ENCODE peak calls at places on chromosomes 2 and 18, in eight cellular contexts. C is AG09309, K is heart right ventricle, Y is psoas muscle, H is pancreas, E is breast epithelium, Q is LNCaP clone FGC, N is foreskin fibroblast. Z is an unnamed sample.

GRCh38 chr2:237195396-237196119 is 109.9 kb downstream of the COPS8 start:
- DNase-seq in C (no peak), K (no peak), Y (no peak), H (no peak), E (no peak), Q (no peak), N (no peak), Z (no peak)

GRCh38 chr18:23721711-23722479 is 32.6 kb downstream of the LAMA3 start:
- DNase-seq in C (no peak), K (no peak), Y (no peak), H (no peak), E (no peak), Q (peak), N (peak), Z (no peak)

GRCh38 chr2:240856151-240856980 is 12.3 kb upstream of the AGXT start:
- DNase-seq in C (no peak), K (no peak), Y (no peak), H (no peak), E (no peak), Q (no peak), N (peak), Z (no peak)

GRCh38 chr2:200814917-200815316 is 3.2 kb downstream of the BZW1 start:
- DNase-seq in C (no peak), K (no peak), Y (no peak), H (no peak), E (no peak), Q (no peak), N (peak), Z (no peak)

GRCh38 chr2:231133365-231134114 is 8.7 kb upstream of the HTR2B start:
- DNase-seq in C (no peak), K (no peak), Y (no peak), H (no peak), E (no peak), Q (no peak), N (peak), Z (peak)

GRCh38 chr18:77754475-77755044 is 504.9 kb downstream of the GALR1 start:
- DNase-seq in C (no peak), K (no peak), Y (no peak), H (no peak), E (no peak), Q (no peak), N (no peak), Z (no peak)

GRCh38 chr2:172216348-172216933 is 113.7 kb upstream of the DLX2 start:
- DNase-seq in C (no peak), K (no peak), Y (no peak), H (peak), E (no peak), Q (no peak), N (no peak), Z (no peak)

GRCh38 chr2:130776550-130776949 is 21.2 kb downstream of the AMER3 start:
- DNase-seq in C (no peak), K (no peak), Y (no peak), H (no peak), E (no peak), Q (peak), N (no peak), Z (no peak)

GRCh38 chr2:132438650-132439030 is 22.0 kb downstream of the GPR39 start:
- DNase-seq in C (peak), K (no peak), Y (no peak), H (no peak), E (no peak), Q (no peak), N (peak), Z (peak)

GRCh38 chr2:9811679-9812511 is 31.4 kb upstream of the TAF1B start:
- DNase-seq in C (no peak), K (no peak), Y (no peak), H (peak), E (peak), Q (no peak), N (no peak), Z (no peak)

GRCh38 chr2:101036562-101036961 is 34.5 kb downstream of the RPL31 start:
- DNase-seq in C (no peak), K (no peak), Y (no peak), H (no peak), E (no peak), Q (no peak), N (peak), Z (no peak)

GRCh38 chr2:230944123-230944653 is 19.1 kb upstream of the GPR55 start:
- DNase-seq in C (no peak), K (no peak), Y (no peak), H (no peak), E (no peak), Q (no peak), N (no peak), Z (no peak)

GRCh38 chr2:14016289-14016955 is 616.1 kb upstream of the LRATD1 start:
- DNase-seq in C (no peak), K (no peak), Y (no peak), H (peak), E (no peak), Q (peak), N (no peak), Z (no peak)

GRCh38 chr2:210092791-210093190 is 78.4 kb downstream of the KANSL1L start:
- DNase-seq in C (no peak), K (no peak), Y (no peak), H (no peak), E (no peak), Q (no peak), N (no peak), Z (no peak)

GRCh38 chr2:86336350-86337234 is 834 bp downstream of the REEP1 start:
- DNase-seq in C (no peak), K (no peak), Y (no peak), H (no peak), E (no peak), Q (no peak), N (peak), Z (no peak)

GRCh38 chr2:219645631-219646527 is 18.4 kb downstream of the SLC4A3 start:
- DNase-seq in C (peak), K (no peak), Y (no peak), H (no peak), E (no peak), Q (no peak), N (peak), Z (peak)

GRCh38 chr2:898319-898718 is 52.3 kb upstream of the SNTG2 start:
- DNase-seq in C (no peak), K (no peak), Y (no peak), H (no peak), E (no peak), Q (peak), N (no peak), Z (no peak)

GRCh38 chr2:112577756-112578155 is 6.7 kb upstream of the CHCHD5 start:
- DNase-seq in C (no peak), K (no peak), Y (no peak), H (no peak), E (no peak), Q (no peak), N (peak), Z (no peak)

GRCh38 chr18:8741524-8741923 is 36.2 kb downstream of the MTCL1 start:
- DNase-seq in C (no peak), K (no peak), Y (no peak), H (no peak), E (no peak), Q (peak), N (no peak), Z (no peak)

GRCh38 chr2:30230479-30230854 is 867 bp upstream of the LBH start:
- DNase-seq in C (no peak), K (peak), Y (no peak), H (no peak), E (no peak), Q (no peak), N (peak), Z (no peak)

GRCh38 chr2:128692895-128693519 is 374.3 kb upstream of the HS6ST1 start:
- DNase-seq in C (no peak), K (no peak), Y (no peak), H (no peak), E (no peak), Q (no peak), N (no peak), Z (no peak)

GRCh38 chr2:30481323-30481800 is 34.3 kb downstream of the LCLAT1 start:
- DNase-seq in C (no peak), K (peak), Y (peak), H (no peak), E (no peak), Q (no peak), N (no peak), Z (no peak)

GRCh38 chr2:50529600-50530218 is 502.2 kb downstream of the NRXN1 start:
- DNase-seq in C (peak), K (no peak), Y (no peak), H (no peak), E (no peak), Q (no peak), N (peak), Z (peak)

GRCh38 chr2:10326707-10327594 is 24.2 kb downstream of the HPCAL1 start:
- DNase-seq in C (no peak), K (peak), Y (peak), H (no peak), E (no peak), Q (no peak), N (peak), Z (no peak)

GRCh38 chr2:70870790-70871189 is 35.2 kb upstream of the CD207 start:
- DNase-seq in C (no peak), K (no peak), Y (no peak), H (no peak), E (no peak), Q (no peak), N (no peak), Z (no peak)

GRCh38 chr2:109529532-109530449 is 84.0 kb downstream of the SEPTIN10 start:
- DNase-seq in C (no peak), K (no peak), Y (no peak), H (no peak), E (peak), Q (no peak), N (peak), Z (no peak)

GRCh38 chr2:181183878-181184553 is 203.6 kb downstream of the UBE2E3 start:
- DNase-seq in C (no peak), K (no peak), Y (no peak), H (no peak), E (no peak), Q (no peak), N (peak), Z (no peak)

GRCh38 chr2:104127049-104127770 is 726.7 kb upstream of the POU3F3 start:
- DNase-seq in C (no peak), K (no peak), Y (no peak), H (no peak), E (no peak), Q (no peak), N (no peak), Z (no peak)

GRCh38 chr2:175698076-175698475 is 304.0 kb downstream of the LNPK start:
- DNase-seq in C (no peak), K (no peak), Y (no peak), H (no peak), E (no peak), Q (no peak), N (peak), Z (no peak)

GRCh38 chr18:39795350-39795749 is 2159.7 kb upstream of the PIK3C3 start:
- DNase-seq in C (no peak), K (no peak), Y (no peak), H (no peak), E (no peak), Q (no peak), N (no peak), Z (no peak)

GRCh38 chr18:75478996-75479870 is 51.7 kb upstream of the SMIM21 start:
- DNase-seq in C (no peak), K (no peak), Y (no peak), H (no peak), E (no peak), Q (peak), N (peak), Z (no peak)

GRCh38 chr18:2881490-2882195 is 34.8 kb downstream of the EMILIN2 start:
- DNase-seq in C (peak), K (peak), Y (peak), H (no peak), E (no peak), Q (no peak), N (peak), Z (peak)

GRCh38 chr2:238404406-238405216 is 22.1 kb upstream of the ASB1 start:
- DNase-seq in C (no peak), K (no peak), Y (no peak), H (no peak), E (no peak), Q (no peak), N (no peak), Z (no peak)

GRCh38 chr2:130837811-130838565 is 1.3 kb downstream of the ARHGEF4 start:
- DNase-seq in C (no peak), K (no peak), Y (no peak), H (peak), E (no peak), Q (no peak), N (no peak), Z (no peak)

GRCh38 chr18:29712785-29713184 is 1329.8 kb downstream of the DSC3 start:
- DNase-seq in C (no peak), K (no peak), Y (no peak), H (no peak), E (no peak), Q (no peak), N (no peak), Z (no peak)

GRCh38 chr2:73917296-73917695 is 9.4 kb upstream of the DGUOK start:
- DNase-seq in C (no peak), K (no peak), Y (no peak), H (no peak), E (no peak), Q (no peak), N (no peak), Z (no peak)

GRCh38 chr2:225582355-225583116 is 183.0 kb downstream of the NYAP2 start:
- DNase-seq in C (no peak), K (peak), Y (peak), H (no peak), E (no peak), Q (no peak), N (no peak), Z (no peak)

GRCh38 chr2:223084873-223085272 is 32.9 kb downstream of the KCNE4 start:
- DNase-seq in C (no peak), K (no peak), Y (peak), H (peak), E (no peak), Q (no peak), N (no peak), Z (no peak)

GRCh38 chr18:8661754-8662573 is 43.4 kb upstream of the MTCL1 start:
- DNase-seq in C (no peak), K (no peak), Y (no peak), H (peak), E (no peak), Q (peak), N (peak), Z (no peak)

GRCh38 chr2:57313678-57314077 is 732.9 kb upstream of the VRK2 start:
- DNase-seq in C (no peak), K (no peak), Y (no peak), H (no peak), E (no peak), Q (no peak), N (no peak), Z (no peak)

GRCh38 chr2:177291701-177292100 is 27.2 kb upstream of the NFE2L2 start:
- DNase-seq in C (no peak), K (no peak), Y (no peak), H (no peak), E (no peak), Q (no peak), N (no peak), Z (no peak)

GRCh38 chr2:177295479-177295878 is 31.0 kb upstream of the NFE2L2 start:
- DNase-seq in C (peak), K (no peak), Y (no peak), H (no peak), E (no peak), Q (no peak), N (peak), Z (peak)

GRCh38 chr2:177298191-177298590 is 33.7 kb upstream of the NFE2L2 start:
- DNase-seq in C (peak), K (no peak), Y (no peak), H (no peak), E (no peak), Q (no peak), N (peak), Z (peak)

GRCh38 chr2:177296047-177296446 is 31.5 kb upstream of the NFE2L2 start:
- DNase-seq in C (no peak), K (no peak), Y (no peak), H (no peak), E (no peak), Q (peak), N (peak), Z (no peak)
- TF ChIP-seq CTCF in C (peak), K (peak), Y (peak), H (no peak), E (no peak), Q (peak), N (no peak), Z (no peak)

GRCh38 chr2:98579926-98580325 is 28.4 kb downstream of the COA5 start:
- DNase-seq in C (no peak), K (no peak), Y (no peak), H (no peak), E (no peak), Q (no peak), N (no peak), Z (no peak)
- H3K4me3 ChIP-seq in C (no peak), K (no peak), Y (no peak), H (no peak), E (no peak), Q (no peak), N (no peak), Z (no peak)

GRCh38 chr2:204110250-204111183 is 174.0 kb downstream of the ICOS start:
- DNase-seq in C (peak), K (no peak), Y (no peak), H (no peak), E (no peak), Q (no peak), N (peak), Z (no peak)

GRCh38 chr2:204104821-204105220 is 168.3 kb downstream of the ICOS start:
- DNase-seq in C (no peak), K (no peak), Y (no peak), H (no peak), E (no peak), Q (no peak), N (no peak), Z (no peak)

GRCh38 chr2:204108874-204109295 is 172.3 kb downstream of the ICOS start:
- DNase-seq in C (no peak), K (no peak), Y (no peak), H (no peak), E (no peak), Q (no peak), N (no peak), Z (no peak)

GRCh38 chr2:204109681-204110080 is 173.1 kb downstream of the ICOS start:
- DNase-seq in C (no peak), K (no peak), Y (no peak), H (no peak), E (peak), Q (peak), N (no peak), Z (no peak)

DNA sequence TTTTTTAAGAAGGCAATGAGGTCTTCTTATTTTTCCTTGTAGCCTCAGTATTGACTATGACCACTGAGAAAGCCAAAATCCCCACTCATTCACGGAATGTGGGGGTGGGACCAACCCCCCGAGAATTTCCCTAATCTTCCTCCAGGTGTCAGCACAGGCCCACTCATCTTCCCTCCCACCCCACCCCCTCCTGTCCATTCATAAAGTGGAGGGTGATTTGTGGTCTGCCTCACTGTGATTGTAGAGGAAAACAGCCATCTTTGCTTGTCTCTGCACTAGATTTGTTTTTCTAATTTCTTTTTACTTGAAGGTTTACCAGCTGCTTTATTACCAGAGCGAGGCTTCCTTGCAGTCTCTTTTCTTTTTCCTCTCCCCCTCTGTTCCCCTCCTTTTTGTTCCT is 171.7 kb downstream of the ICOS start:
- DNase-seq in C (no peak), K (no peak), Y (no peak), H (no peak), E (no peak), Q (no peak), N (no peak), Z (no peak)
- TF ChIP-seq CTCF in C (peak), K (peak), Y (peak), H (peak), E (peak), Q (peak), N (peak), Z (no peak)

GRCh38 chr2:192254444-192254843 is 59.7 kb upstream of the TMEFF2 start:
- DNase-seq in C (no peak), K (no peak), Y (no peak), H (no peak), E (no peak), Q (no peak), N (no peak), Z (no peak)

GRCh38 chr2:192246297-192246696 is 51.6 kb upstream of the TMEFF2 start:
- DNase-seq in C (no peak), K (no peak), Y (no peak), H (no peak), E (no peak), Q (no peak), N (no peak), Z (no peak)

GRCh38 chr2:192253692-192254091 is 59.0 kb upstream of the TMEFF2 start:
- DNase-seq in C (no peak), K (no peak), Y (no peak), H (no peak), E (no peak), Q (no peak), N (no peak), Z (no peak)

GRCh38 chr2:192247456-192247855 is 52.7 kb upstream of the TMEFF2 start:
- DNase-seq in C (no peak), K (no peak), Y (no peak), H (no peak), E (no peak), Q (no peak), N (peak), Z (no peak)

GRCh38 chr2:192250961-192251360 is 56.2 kb upstream of the TMEFF2 start:
- DNase-seq in C (no peak), K (no peak), Y (no peak), H (no peak), E (no peak), Q (no peak), N (no peak), Z (no peak)
- H3K4me3 ChIP-seq in C (no peak), K (no peak), Y (no peak), H (no peak), E (no peak), Q (no peak), N (no peak), Z (no peak)

GRCh38 chr2:24410976-24411375 is 50.6 kb upstream of the ITSN2 start:
- DNase-seq in C (no peak), K (no peak), Y (no peak), H (no peak), E (no peak), Q (no peak), N (no peak), Z (no peak)
- TF ChIP-seq CTCF in C (no peak), K (no peak), Y (no peak), H (no peak), E (no peak), Q (no peak), N (no peak), Z (no peak)

Z was measured in AG04449.